ENCODE peak calls at places on chromosomes 7 and 10, in four cellular contexts. S is astrocyte of the hippocampus; O is fibroblast of gingiva; E is stimulated activated CD8-positive, alpha-beta memory T cell treated with anti-CD3 and anti-CD28 coated beads, Interleukin-7, amount 100 ng/mL, for 24 hours. L is an unnamed sample.

GRCh38 chr10:72563327-72563932 is 62.4 kb downstream of the MICU1 start:
- DNase-seq in E (no peak), S (no peak), O (no peak), L (no peak)

GRCh38 chr10:91051834-91052233 is 130.9 kb upstream of the ANKRD1 start:
- DNase-seq in S (peak; percentile 75), E (no peak), O (peak; percentile 69), L (peak; percentile 58)

GRCh38 chr10:1029838-1030237 is 4.2 kb upstream of the IDI2 start:
- DNase-seq in E (no peak), S (no peak), O (no peak), L (no peak)

GRCh38 chr10:86931872-86932271 is 25.5 kb downstream of the MMRN2 start:
- DNase-seq in S (no peak), O (peak; percentile 92), E (no peak), L (peak; percentile 83)

GRCh38 chr10:27723436-27723835 is 22.2 kb downstream of the MKX start:
- DNase-seq in E (no peak), O (peak; percentile 99), S (peak; percentile 47), L (peak; percentile 69)

GRCh38 chr10:121607310-121608055 is 9.2 kb upstream of the FGFR2 start:
- DNase-seq in E (no peak), S (no peak), O (no peak), L (no peak)

GRCh38 chr10:118962159-118962863 is 67.2 kb upstream of the NANOS1 start:
- DNase-seq in E (no peak), S (no peak), O (no peak), L (no peak)

GRCh38 chr10:31095677-31096076 is 64.0 kb upstream of the ZNF438 start:
- DNase-seq in O (no peak), E (no peak), S (no peak), L (no peak)

GRCh38 chr10:65394898-65395297 is 1530.9 kb upstream of the LRRTM3 start:
- DNase-seq in O (no peak), S (peak; percentile 70), E (no peak), L (no peak)

GRCh38 chr10:60208676-60209269 is 180.9 kb downstream of the ANK3 start:
- DNase-seq in O (peak; percentile 38), S (peak; percentile 57), E (no peak), L (peak; percentile 20)

GRCh38 chr7:100901921-100902332 is 6.2 kb upstream of the ACHE start:
- DNase-seq in S (no peak), O (no peak), E (no peak), L (no peak)

GRCh38 chr10:13346280-13346819 is 1.7 kb downstream of the SEPHS1 start:
- DNase-seq in S (peak; percentile 48), E (no peak), O (peak; percentile 58), L (peak; percentile 56)

GRCh38 chr7:112103246-112103645 is 103.0 kb downstream of the DOCK4 start:
- DNase-seq in S (peak; percentile 22), E (no peak), O (peak; percentile 51), L (peak; percentile 41)

GRCh38 chr10:132306341-132306685 is 1.4 kb downstream of the STK32C start:
- DNase-seq in O (no peak), E (no peak), S (no peak), L (no peak)

GRCh38 chr10:125575843-125576242 is 107.1 kb downstream of the TEX36 start:
- DNase-seq in O (no peak), S (no peak), E (no peak), L (no peak)

GRCh38 chr7:108385834-108386422 is 70.3 kb downstream of the NRCAM start:
- DNase-seq in S (no peak), O (no peak), E (no peak), L (no peak)

GRCh38 chr7:80151274-80151665 is 16.6 kb downstream of the GNAI1 start:
- DNase-seq in E (no peak), O (peak; percentile 78), S (peak; percentile 82), L (peak; percentile 69)

GRCh38 chr10:29689001-29689400 is 54.2 kb upstream of the SVIL start:
- DNase-seq in S (peak; percentile 63), E (no peak), O (peak; percentile 29), L (peak; percentile 73)

GRCh38 chr10:88689366-88689765 is 16.7 kb upstream of the LIPK start:
- DNase-seq in O (no peak), E (no peak), S (no peak), L (no peak)

GRCh38 chr7:52669031-52669430 is 366.4 kb upstream of the POM121L12 start:
- DNase-seq in O (no peak), E (no peak), S (no peak), L (no peak)

GRCh38 chr7:90430614-90431445 is 27.6 kb downstream of the CLDN12 start:
- DNase-seq in S (no peak), E (no peak), O (no peak), L (no peak)

GRCh38 chr10:120426306-120426705 is 30.7 kb upstream of the PLPP4 start:
- DNase-seq in E (no peak), O (no peak), S (no peak), L (peak; percentile 14)

GRCh38 chr10:72009430-72010081 is 45.4 kb downstream of the CHST3 start:
- DNase-seq in S (peak; percentile 96), E (no peak), O (peak; percentile 100), L (peak; percentile 94)

GRCh38 chr10:119335671-119336353 is 128.4 kb downstream of the GRK5 start:
- DNase-seq in S (no peak), E (no peak), O (no peak), L (no peak)

GRCh38 chr7:134865001-134865845 is 85.8 kb downstream of the CALD1 start:
- DNase-seq in E (no peak), O (peak; percentile 15), S (no peak), L (peak; percentile 54)

GRCh38 chr7:29077854-29078253 is 68.5 kb downstream of the CPVL start:
- DNase-seq in O (no peak), S (peak; percentile 44), E (no peak), L (no peak)

GRCh38 chr10:86083206-86083605 is 283.4 kb downstream of the GRID1 start:
- DNase-seq in S (no peak), O (no peak), E (no peak), L (no peak)